ENCODE peak calls at places on chromosome 11, in six cellular contexts. P, M, E, A, H and L are unnamed samples.

GRCh38 chr11:32586576-32587190 is 3.1 kb downstream of the EIF3M start:
- DNase-seq in A (peak), M (no peak), E (no peak), P (no peak), H (peak), L (peak)

GRCh38 chr11:110128161-110128560 is 35.0 kb downstream of the ZC3H12C start:
- DNase-seq in H (no peak), P (no peak), A (peak), E (peak), M (peak), L (peak)

GRCh38 chr11:47396049-47396320 is 12.4 kb upstream of the SLC39A13 start:
- DNase-seq in E (no peak), M (no peak), P (no peak), H (no peak), A (no peak), L (no peak)

GRCh38 chr11:44467413-44467812 is 98.0 kb upstream of the CD82 start:
- DNase-seq in P (no peak), H (no peak), M (peak), E (no peak), A (no peak), L (no peak)

GRCh38 chr11:23746896-23747295 is 750.0 kb upstream of the LUZP2 start:
- DNase-seq in M (no peak), P (no peak), A (no peak), E (no peak), H (no peak), L (no peak)

GRCh38 chr11:10669258-10670033 is 24.1 kb downstream of the IRAG1 start:
- DNase-seq in H (no peak), E (no peak), M (no peak), P (no peak), A (peak), L (no peak)

GRCh38 chr11:97516688-97517087 is 1126.9 kb downstream of the JRKL start:
- DNase-seq in H (no peak), E (no peak), M (no peak), P (no peak), A (no peak), L (no peak)

GRCh38 chr11:72259490-72259889 is 15.5 kb upstream of the PHOX2A start:
- DNase-seq in M (no peak), E (no peak), P (no peak), H (no peak), A (no peak), L (no peak)

GRCh38 chr11:94175545-94175944 is 46.9 kb downstream of the PANX1 start:
- DNase-seq in P (no peak), H (no peak), A (peak), M (no peak), E (peak), L (no peak)

GRCh38 chr11:43823316-43823715 is 57.3 kb upstream of the ALKBH3 start:
- DNase-seq in P (no peak), A (no peak), H (no peak), M (no peak), E (no peak), L (no peak)

GRCh38 chr11:78562398-78562797 is 12.3 kb downstream of the NARS2 start:
- DNase-seq in P (no peak), E (peak), M (no peak), H (no peak), A (peak), L (peak)

GRCh38 chr11:11391796-11392195 is 38.7 kb upstream of the CSNK2A3 start:
- DNase-seq in H (no peak), P (no peak), A (peak), M (no peak), E (peak), L (peak)

GRCh38 chr11:33724644-33725035 is 11.6 kb downstream of the CD59 start:
- DNase-seq in M (no peak), H (no peak), A (peak), P (no peak), E (no peak), L (no peak)

GRCh38 chr11:132114185-132114584 is 743.8 kb downstream of the NTM start:
- DNase-seq in E (no peak), A (peak), H (peak), M (peak), P (no peak), L (no peak)

GRCh38 chr11:19498986-19499669 is 213.5 kb upstream of the NAV2 start:
- DNase-seq in M (no peak), P (no peak), E (no peak), H (no peak), A (peak), L (peak)

GRCh38 chr11:86152901-86153300 is 84.0 kb upstream of the PICALM start:
- DNase-seq in P (no peak), M (no peak), H (no peak), E (no peak), A (no peak), L (no peak)

GRCh38 chr11:77602385-77603105 is 12.8 kb downstream of the AQP11 start:
- DNase-seq in H (no peak), E (peak), M (no peak), A (peak), P (no peak), L (peak)

GRCh38 chr11:6742260-6742659 is 29.5 kb downstream of the OR2AG2 start:
- DNase-seq in P (no peak), M (no peak), A (no peak), E (no peak), H (no peak), L (no peak)

GRCh38 chr11:107780775-107781174 is 68.9 kb upstream of the SLN start:
- DNase-seq in M (no peak), H (no peak), E (no peak), A (no peak), P (no peak), L (no peak)

GRCh38 chr11:107780136-107780535 is 68.3 kb upstream of the SLN start:
- DNase-seq in H (no peak), A (no peak), M (no peak), P (no peak), E (no peak), L (no peak)

GRCh38 chr11:107776062-107776461 is 64.2 kb upstream of the SLN start:
- DNase-seq in M (no peak), P (no peak), E (no peak), A (no peak), H (no peak), L (no peak)

GRCh38 chr11:107777094-107777493 is 65.2 kb upstream of the SLN start:
- DNase-seq in P (no peak), E (no peak), A (no peak), H (no peak), M (no peak), L (no peak)

GRCh38 chr11:107778839-107779517 is 67.1 kb upstream of the SLN start:
- DNase-seq in E (no peak), A (no peak), P (no peak), H (no peak), M (no peak), L (no peak)
- H3K4me3 ChIP-seq in E (no peak), A (no peak), P (no peak), H (no peak), M (no peak), L (no peak)

GRCh38 chr11:75481602-75482309 is 44.0 kb downstream of the GDPD5 start:
- DNase-seq in E (no peak), A (no peak), M (no peak), P (no peak), H (no peak), L (no peak)
- TF ChIP-seq CTCF in E (no peak), A (no peak), M (no peak), P (no peak), H (no peak), L (no peak)

GRCh38 chr11:3710485-3711259 is 39.5 kb upstream of the CHRNA10 start:
- DNase-seq in A (peak), H (peak), M (no peak), E (peak), P (no peak), L (no peak)

GRCh38 chr11:3712274-3712673 is 41.1 kb upstream of the CHRNA10 start:
- DNase-seq in E (no peak), P (no peak), A (no peak), M (no peak), H (no peak), L (no peak)

GRCh38 chr11:3707176-3707575 is 36.0 kb upstream of the CHRNA10 start:
- DNase-seq in E (no peak), M (no peak), H (no peak), P (no peak), A (no peak), L (no peak)

GRCh38 chr11:3709977-3710376 is 38.8 kb upstream of the CHRNA10 start:
- DNase-seq in M (no peak), H (no peak), A (peak), P (no peak), E (peak), L (no peak)
- H3K4me3 ChIP-seq in M (no peak), H (no peak), A (no peak), P (no peak), E (no peak), L (no peak)

GRCh38 chr11:133898031-133898769 is 52.9 kb upstream of the SPATA19 start:
- DNase-seq in P (no peak), E (no peak), M (peak), H (no peak), A (no peak), L (no peak)
- TF ChIP-seq CTCF in P (no peak), E (no peak), M (peak), H (no peak), A (no peak), L (no peak)

GRCh38 chr11:60845338-60845737 is 3.4 kb downstream of the CCDC86 start:
- DNase-seq in M (no peak), A (no peak), P (no peak), H (no peak), E (no peak), L (no peak)
- H3K4me3 ChIP-seq in M (no peak), A (peak), P (no peak), H (peak), E (peak), L (no peak)